ENCODE peak calls at places on chromosomes 4 and X, in five cellular contexts. W, N, L, J and D are unnamed samples.

GRCh38 chr4:6767725-6768538 is 14.6 kb upstream of the KIAA0232 start:
- DNase-seq in W (no peak), N (no peak), L (no peak), J (no peak), D (no peak)

GRCh38 chr4:53899544-53900274 is 164.7 kb downstream of the CHIC2 start:
- DNase-seq in W (no peak), N (no peak), L (no peak), J (no peak), D (no peak)

GRCh38 chr4:17317526-17317925 is 194.4 kb downstream of the QDPR start:
- DNase-seq in W (no peak), N (no peak), L (no peak), J (no peak), D (no peak)

GRCh38 chr4:8371251-8371995 is 69.1 kb downstream of the ACOX3 start:
- DNase-seq in W (no peak), N (no peak), L (no peak), J (no peak), D (no peak)

GRCh38 chrX:545488-545887 is 85.1 kb upstream of the SHOX start:
- DNase-seq in W (no peak), N (no peak), L (no peak), J (no peak), D (no peak)

GRCh38 chrX:141341341-141341740 is 99.0 kb upstream of the SPANXC start:
- DNase-seq in W (no peak), N (no peak), L (no peak), J (no peak), D (no peak)

GRCh38 chrX:70998402-70999027 is 67.6 kb upstream of the SLC7A3 start:
- DNase-seq in W (no peak), N (no peak), L (no peak), J (peak), D (no peak)

GRCh38 chr4:1172971-1173757 is 781 bp upstream of the SPON2 start:
- DNase-seq in W (no peak), N (no peak), L (no peak), J (no peak), D (no peak)

GRCh38 chr4:184598753-184599491 is 50.3 kb downstream of the CASP3 start:
- DNase-seq in W (no peak), N (peak), L (no peak), J (no peak), D (no peak)

GRCh38 chrX:76931518-76931917 is 504.0 kb downstream of the MAGEE1 start:
- DNase-seq in W (no peak), N (no peak), L (no peak), J (no peak), D (no peak)

GRCh38 chr4:151472297-151472696 is 63.3 kb downstream of the FHIP1A start:
- DNase-seq in W (no peak), N (no peak), L (no peak), J (no peak), D (no peak)